ENCODE peak calls at places on chromosomes 12 and 14, in eight cellular contexts. One of them, this sample, is unnamed.

GRCh38 chr12:131275824-131276223 is 322.1 kb downstream of the ADGRD1 start:
- DNase-seq in PC-3: no peak
- DNase-seq in lower lobe of right lung: peak; percentile 22
- DNase-seq in AG09309: no peak
- DNase-seq in gastrocnemius medialis: no peak
- DNase-seq in astrocyte of the spinal cord: no peak
- DNase-seq in uterus: no peak
- DNase-seq in OCI-LY7: no peak
- DNase-seq in this sample: no peak

GRCh38 chr14:29587761-29588160 is 339.9 kb downstream of the PRKD1 start:
- DNase-seq in uterus: no peak
- DNase-seq in PC-3: no peak
- DNase-seq in AG09309: no peak
- DNase-seq in OCI-LY7: no peak
- DNase-seq in astrocyte of the spinal cord: no peak
- DNase-seq in lower lobe of right lung: no peak
- DNase-seq in gastrocnemius medialis: no peak
- DNase-seq in this sample: no peak

GRCh38 chr12:105083551-105084105 is 630 bp downstream of the ALDH1L2 start:
- DNase-seq in OCI-LY7: no peak
- DNase-seq in PC-3: no peak
- DNase-seq in gastrocnemius medialis: peak; percentile 54
- DNase-seq in AG09309: no peak
- DNase-seq in lower lobe of right lung: peak; percentile 70
- DNase-seq in uterus: peak; percentile 58
- DNase-seq in astrocyte of the spinal cord: peak; percentile 70
- DNase-seq in this sample: peak; percentile 87

GRCh38 chr14:31038521-31039166 is 12.5 kb upstream of the STRN3 start:
- DNase-seq in astrocyte of the spinal cord: no peak
- DNase-seq in gastrocnemius medialis: no peak
- DNase-seq in lower lobe of right lung: no peak
- DNase-seq in uterus: no peak
- DNase-seq in OCI-LY7: no peak
- DNase-seq in AG09309: no peak
- DNase-seq in PC-3: no peak
- DNase-seq in this sample: no peak

GRCh38 chr14:100287202-100287997 is 18.8 kb downstream of the SLC25A29 start:
- DNase-seq in astrocyte of the spinal cord: no peak
- DNase-seq in PC-3: no peak
- DNase-seq in gastrocnemius medialis: no peak
- DNase-seq in lower lobe of right lung: no peak
- DNase-seq in AG09309: no peak
- DNase-seq in OCI-LY7: no peak
- DNase-seq in uterus: no peak
- DNase-seq in this sample: no peak

GRCh38 chr12:77133566-77133965 is 68.2 kb upstream of the E2F7 start:
- DNase-seq in astrocyte of the spinal cord: peak; percentile 75
- DNase-seq in AG09309: no peak
- DNase-seq in uterus: no peak
- DNase-seq in OCI-LY7: peak; percentile 39
- DNase-seq in gastrocnemius medialis: no peak
- DNase-seq in lower lobe of right lung: no peak
- DNase-seq in PC-3: peak; percentile 70
- DNase-seq in this sample: no peak

GRCh38 chr14:58731465-58732330 is 93.9 kb downstream of the DACT1 start:
- DNase-seq in lower lobe of right lung: no peak
- DNase-seq in OCI-LY7: no peak
- DNase-seq in astrocyte of the spinal cord: peak; percentile 99
- DNase-seq in PC-3: peak; percentile 100
- DNase-seq in uterus: no peak
- DNase-seq in gastrocnemius medialis: no peak
- DNase-seq in AG09309: peak; percentile 99
- DNase-seq in this sample: no peak

GRCh38 chr14:39731912-39732311 is 299.7 kb upstream of the FBXO33 start:
- DNase-seq in AG09309: no peak
- DNase-seq in PC-3: peak; percentile 21
- DNase-seq in uterus: no peak
- DNase-seq in OCI-LY7: peak; percentile 46
- DNase-seq in astrocyte of the spinal cord: no peak
- DNase-seq in gastrocnemius medialis: no peak
- DNase-seq in lower lobe of right lung: no peak
- DNase-seq in this sample: no peak

GRCh38 chr14:32559048-32559447 is 229.9 kb downstream of the AKAP6 start:
- DNase-seq in uterus: no peak
- DNase-seq in AG09309: no peak
- DNase-seq in astrocyte of the spinal cord: peak; percentile 3
- DNase-seq in gastrocnemius medialis: no peak
- DNase-seq in PC-3: peak; percentile 66
- DNase-seq in lower lobe of right lung: no peak
- DNase-seq in OCI-LY7: no peak
- DNase-seq in this sample: no peak

GRCh38 chr12:65858831-65859230 is 34.5 kb downstream of the HMGA2 start:
- DNase-seq in PC-3: peak; percentile 64
- DNase-seq in uterus: no peak
- DNase-seq in OCI-LY7: no peak
- DNase-seq in lower lobe of right lung: no peak
- DNase-seq in gastrocnemius medialis: no peak
- DNase-seq in AG09309: no peak
- DNase-seq in astrocyte of the spinal cord: no peak
- DNase-seq in this sample: no peak

GRCh38 chr14:96096639-96097610 is 57.8 kb downstream of the C14orf132 start:
- DNase-seq in astrocyte of the spinal cord: no peak
- DNase-seq in PC-3: no peak
- DNase-seq in OCI-LY7: no peak
- DNase-seq in AG09309: no peak
- DNase-seq in uterus: no peak
- DNase-seq in gastrocnemius medialis: no peak
- DNase-seq in lower lobe of right lung: no peak
- DNase-seq in this sample: no peak

GRCh38 chr12:87756721-87757120 is 272.5 kb downstream of the C12orf50 start:
- DNase-seq in uterus: no peak
- DNase-seq in OCI-LY7: no peak
- DNase-seq in AG09309: no peak
- DNase-seq in PC-3: no peak
- DNase-seq in lower lobe of right lung: no peak
- DNase-seq in gastrocnemius medialis: no peak
- DNase-seq in astrocyte of the spinal cord: no peak
- DNase-seq in this sample: no peak

DNA sequence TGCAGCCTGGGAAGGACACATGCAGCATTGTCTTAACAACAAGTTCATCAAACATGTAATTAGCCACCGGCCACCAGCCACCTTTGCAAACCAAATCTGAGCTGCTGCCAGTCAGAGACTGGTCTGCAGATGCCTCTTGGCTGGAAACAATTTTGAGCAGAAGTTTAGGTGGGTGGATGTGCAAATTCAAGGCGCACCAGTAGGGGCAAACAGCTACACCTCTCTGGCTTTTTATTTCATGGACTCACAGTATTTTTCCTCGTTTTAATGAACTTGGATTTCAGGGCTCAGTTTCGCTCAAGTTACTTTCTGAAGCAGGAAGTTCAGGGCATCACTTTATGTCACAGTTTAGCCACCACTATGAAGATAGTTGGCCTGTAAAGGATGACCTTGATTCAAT is 94.3 kb downstream of the OTX2 start:
- DNase-seq in astrocyte of the spinal cord: no peak
- DNase-seq in AG09309: no peak
- DNase-seq in PC-3: no peak
- DNase-seq in uterus: no peak
- DNase-seq in gastrocnemius medialis: no peak
- DNase-seq in lower lobe of right lung: no peak
- DNase-seq in OCI-LY7: no peak
- DNase-seq in this sample: no peak
- TF ChIP-seq CTCF in astrocyte of the spinal cord: no peak
- TF ChIP-seq CTCF in AG09309: no peak
- TF ChIP-seq CTCF in PC-3: peak; percentile 57
- TF ChIP-seq CTCF in uterus: no peak
- TF ChIP-seq CTCF in gastrocnemius medialis: no peak
- TF ChIP-seq CTCF in lower lobe of right lung: no peak
- TF ChIP-seq CTCF in OCI-LY7: no peak
- TF ChIP-seq CTCF in this sample: no peak

GRCh38 chr14:61408498-61408897 is 87.1 kb downstream of the PRKCH start:
- DNase-seq in astrocyte of the spinal cord: no peak
- DNase-seq in lower lobe of right lung: no peak
- DNase-seq in uterus: no peak
- DNase-seq in PC-3: no peak
- DNase-seq in AG09309: no peak
- DNase-seq in gastrocnemius medialis: no peak
- DNase-seq in OCI-LY7: no peak
- DNase-seq in this sample: no peak
- TF ChIP-seq CTCF in astrocyte of the spinal cord: no peak
- TF ChIP-seq CTCF in lower lobe of right lung: no peak
- TF ChIP-seq CTCF in uterus: no peak
- TF ChIP-seq CTCF in PC-3: no peak
- TF ChIP-seq CTCF in AG09309: no peak
- TF ChIP-seq CTCF in gastrocnemius medialis: no peak
- TF ChIP-seq CTCF in OCI-LY7: no peak
- TF ChIP-seq CTCF in this sample: no peak

DNA sequence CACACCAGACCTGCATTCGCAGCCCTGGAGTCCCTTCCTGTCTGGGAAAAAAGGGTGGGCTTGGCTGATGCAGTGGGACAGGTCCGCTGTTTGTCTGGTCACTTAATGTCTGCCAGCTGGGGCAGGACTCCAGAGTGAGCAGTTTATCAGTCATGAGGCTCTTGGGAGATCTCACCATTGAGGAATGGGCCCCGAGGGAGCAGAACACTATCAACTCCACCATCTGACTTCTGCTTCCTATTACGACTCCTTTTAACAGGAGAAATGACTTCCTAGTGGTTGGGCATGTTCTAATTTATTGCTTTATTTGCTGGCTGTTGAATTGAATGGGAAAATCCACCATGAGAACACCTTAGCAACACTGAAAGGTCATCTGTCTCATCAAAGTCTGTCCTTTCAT is 182.5 kb upstream of the RASSF8 start:
- DNase-seq in lower lobe of right lung: no peak
- DNase-seq in AG09309: no peak
- DNase-seq in PC-3: peak; percentile 87
- DNase-seq in gastrocnemius medialis: no peak
- DNase-seq in uterus: no peak
- DNase-seq in astrocyte of the spinal cord: no peak
- DNase-seq in OCI-LY7: no peak
- DNase-seq in this sample: no peak
- TF ChIP-seq CTCF in lower lobe of right lung: no peak
- TF ChIP-seq CTCF in AG09309: no peak
- TF ChIP-seq CTCF in PC-3: no peak
- TF ChIP-seq CTCF in gastrocnemius medialis: no peak
- TF ChIP-seq CTCF in uterus: no peak
- TF ChIP-seq CTCF in astrocyte of the spinal cord: no peak
- TF ChIP-seq CTCF in OCI-LY7: no peak
- TF ChIP-seq CTCF in this sample: no peak

GRCh38 chr12:26153421-26154154 is 28.8 kb upstream of the BHLHE41 start:
- DNase-seq in gastrocnemius medialis: peak; percentile 21
- DNase-seq in AG09309: peak; percentile 85
- DNase-seq in OCI-LY7: no peak
- DNase-seq in uterus: peak; percentile 45
- DNase-seq in lower lobe of right lung: no peak
- DNase-seq in astrocyte of the spinal cord: peak; percentile 95
- DNase-seq in PC-3: peak; percentile 99
- DNase-seq in this sample: no peak
- TF ChIP-seq CTCF in gastrocnemius medialis: no peak
- TF ChIP-seq CTCF in AG09309: peak; percentile 43
- TF ChIP-seq CTCF in OCI-LY7: no peak
- TF ChIP-seq CTCF in uterus: no peak
- TF ChIP-seq CTCF in lower lobe of right lung: no peak
- TF ChIP-seq CTCF in astrocyte of the spinal cord: peak; percentile 11
- TF ChIP-seq CTCF in PC-3: peak; percentile 46
- TF ChIP-seq CTCF in this sample: no peak

GRCh38 chr14:76091036-76091435 is 60.7 kb upstream of the GPATCH2L start:
- DNase-seq in uterus: peak; percentile 64
- DNase-seq in OCI-LY7: no peak
- DNase-seq in gastrocnemius medialis: peak; percentile 88
- DNase-seq in lower lobe of right lung: no peak
- DNase-seq in astrocyte of the spinal cord: no peak
- DNase-seq in AG09309: no peak
- DNase-seq in PC-3: peak; percentile 13
- DNase-seq in this sample: no peak
- TF ChIP-seq CTCF in uterus: no peak
- TF ChIP-seq CTCF in OCI-LY7: no peak
- TF ChIP-seq CTCF in gastrocnemius medialis: peak; percentile 70
- TF ChIP-seq CTCF in lower lobe of right lung: peak; percentile 12
- TF ChIP-seq CTCF in astrocyte of the spinal cord: peak; percentile 23
- TF ChIP-seq CTCF in AG09309: peak; percentile 31
- TF ChIP-seq CTCF in PC-3: peak; percentile 22
- TF ChIP-seq CTCF in this sample: no peak

GRCh38 chr12:107760207-107760816 is 625 bp downstream of the PRDM4 start:
- DNase-seq in OCI-LY7: peak; percentile 55
- DNase-seq in lower lobe of right lung: peak; percentile 58
- DNase-seq in gastrocnemius medialis: peak; percentile 22
- DNase-seq in uterus: no peak
- DNase-seq in PC-3: peak; percentile 33
- DNase-seq in AG09309: no peak
- DNase-seq in astrocyte of the spinal cord: no peak
- DNase-seq in this sample: peak; percentile 85

GRCh38 chr12:107759410-107759809 is 1.5 kb downstream of the PRDM4 start:
- DNase-seq in gastrocnemius medialis: no peak
- DNase-seq in uterus: no peak
- DNase-seq in astrocyte of the spinal cord: peak; percentile 89
- DNase-seq in lower lobe of right lung: no peak
- DNase-seq in AG09309: peak; percentile 57
- DNase-seq in OCI-LY7: peak; percentile 28
- DNase-seq in PC-3: peak; percentile 92
- DNase-seq in this sample: no peak

GRCh38 chr12:107761502-107761904 is 566 bp upstream of the PRDM4 start:
- DNase-seq in gastrocnemius medialis: no peak
- DNase-seq in lower lobe of right lung: no peak
- DNase-seq in AG09309: no peak
- DNase-seq in OCI-LY7: peak; percentile 12
- DNase-seq in uterus: no peak
- DNase-seq in PC-3: peak; percentile 14
- DNase-seq in astrocyte of the spinal cord: no peak
- DNase-seq in this sample: no peak

GRCh38 chr12:107762874-107763273 is 1.9 kb upstream of the PRDM4 start:
- DNase-seq in lower lobe of right lung: no peak
- DNase-seq in PC-3: no peak
- DNase-seq in AG09309: no peak
- DNase-seq in OCI-LY7: no peak
- DNase-seq in uterus: no peak
- DNase-seq in gastrocnemius medialis: no peak
- DNase-seq in astrocyte of the spinal cord: no peak
- DNase-seq in this sample: no peak

GRCh38 chr12:107760817-107761501 is at the start of gene PRDM4:
- DNase-seq in AG09309: peak; percentile 70
- DNase-seq in PC-3: peak; percentile 98
- DNase-seq in gastrocnemius medialis: peak; percentile 91
- DNase-seq in lower lobe of right lung: peak; percentile 96
- DNase-seq in OCI-LY7: peak; percentile 95
- DNase-seq in uterus: peak; percentile 93
- DNase-seq in astrocyte of the spinal cord: peak; percentile 94
- DNase-seq in this sample: peak; percentile 99
- TF ChIP-seq CTCF in AG09309: no peak
- TF ChIP-seq CTCF in PC-3: peak; percentile 36
- TF ChIP-seq CTCF in gastrocnemius medialis: peak; percentile 60
- TF ChIP-seq CTCF in lower lobe of right lung: peak; percentile 51
- TF ChIP-seq CTCF in OCI-LY7: peak; percentile 48
- TF ChIP-seq CTCF in uterus: peak; percentile 66
- TF ChIP-seq CTCF in astrocyte of the spinal cord: no peak
- TF ChIP-seq CTCF in this sample: peak; percentile 46

GRCh38 chr14:47678157-47678556 is 2.8 kb upstream of the MDGA2 start:
- DNase-seq in lower lobe of right lung: no peak
- DNase-seq in uterus: no peak
- DNase-seq in PC-3: peak; percentile 9
- DNase-seq in astrocyte of the spinal cord: no peak
- DNase-seq in gastrocnemius medialis: no peak
- DNase-seq in OCI-LY7: no peak
- DNase-seq in AG09309: no peak
- DNase-seq in this sample: no peak
- TF ChIP-seq CTCF in lower lobe of right lung: no peak
- TF ChIP-seq CTCF in uterus: no peak
- TF ChIP-seq CTCF in PC-3: peak; percentile 20
- TF ChIP-seq CTCF in astrocyte of the spinal cord: no peak
- TF ChIP-seq CTCF in gastrocnemius medialis: no peak
- TF ChIP-seq CTCF in OCI-LY7: no peak
- TF ChIP-seq CTCF in AG09309: no peak
- TF ChIP-seq CTCF in this sample: no peak